ENCODE peak calls at places on chromosomes 12 and 14, in six cellular contexts. One of them, this sample, is unnamed.

GRCh38 chr14:51884086-51884927 is 23.9 kb downstream of the GNG2 start:
- DNase-seq in heart left ventricle: no peak
- DNase-seq in heart right ventricle: peak; percentile 22
- DNase-seq in hepatocyte: no peak
- DNase-seq in MM.1S: no peak
- DNase-seq in body of pancreas: no peak
- DNase-seq in this sample: no peak

GRCh38 chr12:12927211-12928079 is 24.5 kb downstream of the GPRC5D start:
- DNase-seq in heart left ventricle: peak; percentile 60
- DNase-seq in heart right ventricle: peak; percentile 53
- DNase-seq in hepatocyte: no peak
- DNase-seq in MM.1S: no peak
- DNase-seq in body of pancreas: peak; percentile 97
- DNase-seq in this sample: no peak

GRCh38 chr12:124392271-124392990 is 97.5 kb downstream of the RFLNA start:
- DNase-seq in heart left ventricle: no peak
- DNase-seq in heart right ventricle: no peak
- DNase-seq in hepatocyte: no peak
- DNase-seq in MM.1S: no peak
- DNase-seq in body of pancreas: no peak
- DNase-seq in this sample: peak; percentile 51

GRCh38 chr12:54159549-54159948 is 29.2 kb downstream of the SMUG1 start:
- DNase-seq in heart left ventricle: no peak
- DNase-seq in heart right ventricle: no peak
- DNase-seq in hepatocyte: no peak
- DNase-seq in MM.1S: no peak
- DNase-seq in body of pancreas: no peak
- DNase-seq in this sample: no peak

GRCh38 chr14:60807971-60808370 is 73.4 kb downstream of the MNAT1 start:
- DNase-seq in heart left ventricle: no peak
- DNase-seq in heart right ventricle: no peak
- DNase-seq in hepatocyte: no peak
- DNase-seq in MM.1S: no peak
- DNase-seq in body of pancreas: no peak
- DNase-seq in this sample: no peak

GRCh38 chr14:24150061-24150460 is 2.8 kb downstream of the RNF31 start:
- DNase-seq in heart left ventricle: no peak
- DNase-seq in heart right ventricle: no peak
- DNase-seq in hepatocyte: no peak
- DNase-seq in MM.1S: no peak
- DNase-seq in body of pancreas: no peak
- DNase-seq in this sample: no peak

GRCh38 chr12:65561798-65562382 is 262.4 kb upstream of the HMGA2 start:
- DNase-seq in heart left ventricle: no peak
- DNase-seq in heart right ventricle: no peak
- DNase-seq in hepatocyte: no peak
- DNase-seq in MM.1S: no peak
- DNase-seq in body of pancreas: no peak
- DNase-seq in this sample: no peak

GRCh38 chr12:93804392-93805179 is 127.4 kb downstream of the CRADD start:
- DNase-seq in heart left ventricle: no peak
- DNase-seq in heart right ventricle: no peak
- DNase-seq in hepatocyte: no peak
- DNase-seq in MM.1S: no peak
- DNase-seq in body of pancreas: no peak
- DNase-seq in this sample: no peak

GRCh38 chr14:48349689-48350088 is 674.3 kb upstream of the MDGA2 start:
- DNase-seq in heart left ventricle: no peak
- DNase-seq in heart right ventricle: no peak
- DNase-seq in hepatocyte: no peak
- DNase-seq in MM.1S: no peak
- DNase-seq in body of pancreas: no peak
- DNase-seq in this sample: no peak

GRCh38 chr12:27277846-27278260 is 33.8 kb downstream of the STK38L start:
- DNase-seq in heart left ventricle: peak; percentile 72
- DNase-seq in heart right ventricle: peak; percentile 82
- DNase-seq in hepatocyte: peak; percentile 64
- DNase-seq in MM.1S: peak; percentile 55
- DNase-seq in body of pancreas: peak; percentile 29
- DNase-seq in this sample: peak; percentile 39

GRCh38 chr12:52249041-52249461 is 16.0 kb downstream of the KRT7 start:
- DNase-seq in heart left ventricle: peak; percentile 60
- DNase-seq in heart right ventricle: peak; percentile 61
- DNase-seq in hepatocyte: no peak
- DNase-seq in MM.1S: no peak
- DNase-seq in body of pancreas: peak; percentile 97
- DNase-seq in this sample: peak; percentile 60

GRCh38 chr12:52331833-52332232 is 10.6 kb upstream of the KRT83 start:
- DNase-seq in heart left ventricle: no peak
- DNase-seq in heart right ventricle: no peak
- DNase-seq in hepatocyte: no peak
- DNase-seq in MM.1S: no peak
- DNase-seq in body of pancreas: no peak
- DNase-seq in this sample: peak; percentile 20

GRCh38 chr12:67766370-67766769 is 117.8 kb downstream of the DYRK2 start:
- DNase-seq in heart left ventricle: no peak
- DNase-seq in heart right ventricle: no peak
- DNase-seq in hepatocyte: no peak
- DNase-seq in MM.1S: no peak
- DNase-seq in body of pancreas: no peak
- DNase-seq in this sample: no peak

GRCh38 chr14:45249847-45250575 is 3.0 kb downstream of the MIS18BP1 start:
- DNase-seq in heart left ventricle: peak; percentile 21
- DNase-seq in heart right ventricle: no peak
- DNase-seq in hepatocyte: peak; percentile 45
- DNase-seq in MM.1S: peak; percentile 31
- DNase-seq in body of pancreas: no peak
- DNase-seq in this sample: no peak

GRCh38 chr12:52013626-52014310 is 7.0 kb downstream of the TAMALIN start:
- DNase-seq in heart left ventricle: no peak
- DNase-seq in heart right ventricle: no peak
- DNase-seq in hepatocyte: no peak
- DNase-seq in MM.1S: no peak
- DNase-seq in body of pancreas: no peak
- DNase-seq in this sample: no peak

GRCh38 chr12:75257510-75257909 is 47.9 kb upstream of the KCNC2 start:
- DNase-seq in heart left ventricle: no peak
- DNase-seq in heart right ventricle: no peak
- DNase-seq in hepatocyte: no peak
- DNase-seq in MM.1S: no peak
- DNase-seq in body of pancreas: no peak
- DNase-seq in this sample: no peak

GRCh38 chr14:25038044-25038668 is 11.8 kb downstream of the STXBP6 start:
- DNase-seq in heart left ventricle: no peak
- DNase-seq in heart right ventricle: no peak
- DNase-seq in hepatocyte: no peak
- DNase-seq in MM.1S: no peak
- DNase-seq in body of pancreas: no peak
- DNase-seq in this sample: no peak

GRCh38 chr12:1835178-1836131 is 15.1 kb downstream of the LRTM2 start:
- DNase-seq in heart left ventricle: no peak
- DNase-seq in heart right ventricle: no peak
- DNase-seq in hepatocyte: no peak
- DNase-seq in MM.1S: no peak
- DNase-seq in body of pancreas: no peak
- DNase-seq in this sample: no peak

GRCh38 chr12:1837541-1838206 is 17.3 kb downstream of the LRTM2 start:
- DNase-seq in heart left ventricle: no peak
- DNase-seq in heart right ventricle: no peak
- DNase-seq in hepatocyte: peak; percentile 46
- DNase-seq in MM.1S: no peak
- DNase-seq in body of pancreas: no peak
- DNase-seq in this sample: no peak

GRCh38 chr12:1836854-1837411 is 16.6 kb downstream of the LRTM2 start:
- DNase-seq in heart left ventricle: no peak
- DNase-seq in heart right ventricle: no peak
- DNase-seq in hepatocyte: no peak
- DNase-seq in MM.1S: no peak
- DNase-seq in body of pancreas: no peak
- DNase-seq in this sample: no peak

GRCh38 chr12:1834186-1834925 is 14.0 kb downstream of the LRTM2 start:
- DNase-seq in heart left ventricle: no peak
- DNase-seq in heart right ventricle: no peak
- DNase-seq in hepatocyte: no peak
- DNase-seq in MM.1S: no peak
- DNase-seq in body of pancreas: no peak
- DNase-seq in this sample: no peak

DNA sequence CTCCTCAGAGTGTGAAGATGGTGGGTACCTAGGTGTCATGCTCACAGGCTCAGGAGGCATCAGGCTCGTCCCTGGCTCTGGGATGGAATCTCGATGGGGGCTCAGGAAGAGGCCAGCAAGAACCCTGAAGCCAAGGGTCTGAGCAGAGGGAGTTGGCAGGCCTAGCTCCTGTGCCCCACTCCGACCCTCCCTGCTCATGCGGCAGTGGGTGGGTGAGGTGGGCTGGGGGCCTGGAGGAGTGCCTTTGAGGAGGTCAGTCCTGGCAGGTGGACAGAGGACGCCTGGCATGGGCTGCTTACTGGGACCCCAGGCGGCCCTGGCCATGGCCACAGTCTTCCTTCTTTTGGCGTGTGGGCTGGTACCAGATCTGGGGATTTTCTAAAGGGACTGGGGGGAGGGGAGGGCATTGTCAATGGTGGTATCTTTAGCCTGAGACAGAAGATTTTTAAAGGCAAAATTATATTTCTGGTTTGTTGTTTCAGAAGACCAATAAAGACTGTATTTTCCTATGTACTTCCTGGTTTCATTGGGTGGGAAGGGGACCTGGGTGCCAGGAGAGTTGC is 16.0 kb downstream of the LRTM2 start:
- DNase-seq in heart left ventricle: no peak
- DNase-seq in heart right ventricle: no peak
- DNase-seq in hepatocyte: no peak
- DNase-seq in MM.1S: no peak
- DNase-seq in body of pancreas: no peak
- DNase-seq in this sample: no peak
- H3K4me1 ChIP-seq in heart left ventricle: no peaks in the 10 kb centered on the region
- H3K4me1 ChIP-seq in heart right ventricle: no peaks in the 10 kb centered on the region
- H3K4me1 ChIP-seq in hepatocyte: no peaks in the 10 kb centered on the region
- H3K4me1 ChIP-seq in MM.1S: no peaks in the 10 kb centered on the region
- H3K4me1 ChIP-seq in body of pancreas: peaks cover 3% of the 10 kb centered on the region
- H3K4me1 ChIP-seq in this sample: no peaks in the 10 kb centered on the region

DNA sequence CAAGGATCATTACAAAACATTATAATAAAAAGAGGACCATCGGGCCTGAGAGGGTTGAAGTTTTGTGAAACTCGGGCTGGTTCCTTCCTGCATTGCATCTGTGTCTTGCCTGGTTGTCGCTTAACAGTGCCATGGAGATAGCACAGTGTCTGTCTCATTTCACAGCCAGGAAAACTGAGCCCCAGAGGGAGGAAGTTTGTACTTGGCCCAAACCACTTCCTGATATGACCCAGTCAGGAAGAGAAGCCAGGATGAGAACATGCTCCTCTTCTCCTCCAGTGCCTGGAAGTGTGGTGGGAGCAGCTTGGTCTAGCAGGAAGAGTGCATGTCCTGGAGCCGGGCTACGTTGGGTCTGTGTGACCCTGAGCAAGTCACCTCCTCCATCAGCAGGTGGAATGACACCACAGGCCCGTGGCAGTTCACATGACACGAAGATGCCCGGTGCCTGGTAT is 41.5 kb downstream of the EVL start:
- DNase-seq in heart left ventricle: peak; percentile 39
- DNase-seq in heart right ventricle: peak; percentile 42
- DNase-seq in hepatocyte: no peak
- DNase-seq in MM.1S: no peak
- DNase-seq in body of pancreas: no peak
- DNase-seq in this sample: peak; percentile 63
- H3K4me1 ChIP-seq in heart left ventricle: peaks cover 75% of the 10 kb centered on the region
- H3K4me1 ChIP-seq in heart right ventricle: peaks cover 74% of the 10 kb centered on the region
- H3K4me1 ChIP-seq in hepatocyte: peaks cover 19% of the 10 kb centered on the region
- H3K4me1 ChIP-seq in MM.1S: no peaks in the 10 kb centered on the region
- H3K4me1 ChIP-seq in body of pancreas: peaks cover 14% of the 10 kb centered on the region
- H3K4me1 ChIP-seq in this sample: peaks cover 45% of the 10 kb centered on the region

GRCh38 chr14:93982684-93983007 is 6.3 kb upstream of the ASB2 start:
- DNase-seq in heart left ventricle: no peak
- DNase-seq in heart right ventricle: no peak
- DNase-seq in hepatocyte: no peak
- DNase-seq in MM.1S: no peak
- DNase-seq in body of pancreas: no peak
- DNase-seq in this sample: no peak
- H3K4me1 ChIP-seq in heart left ventricle: peaks cover 9% of the 10 kb centered on the region
- H3K4me1 ChIP-seq in heart right ventricle: peaks cover 55% of the 10 kb centered on the region
- H3K4me1 ChIP-seq in hepatocyte: peaks cover 8% of the 10 kb centered on the region
- H3K4me1 ChIP-seq in MM.1S: peaks cover 29% of the 10 kb centered on the region
- H3K4me1 ChIP-seq in body of pancreas: no peaks in the 10 kb centered on the region
- H3K4me1 ChIP-seq in this sample: no peaks in the 10 kb centered on the region

DNA sequence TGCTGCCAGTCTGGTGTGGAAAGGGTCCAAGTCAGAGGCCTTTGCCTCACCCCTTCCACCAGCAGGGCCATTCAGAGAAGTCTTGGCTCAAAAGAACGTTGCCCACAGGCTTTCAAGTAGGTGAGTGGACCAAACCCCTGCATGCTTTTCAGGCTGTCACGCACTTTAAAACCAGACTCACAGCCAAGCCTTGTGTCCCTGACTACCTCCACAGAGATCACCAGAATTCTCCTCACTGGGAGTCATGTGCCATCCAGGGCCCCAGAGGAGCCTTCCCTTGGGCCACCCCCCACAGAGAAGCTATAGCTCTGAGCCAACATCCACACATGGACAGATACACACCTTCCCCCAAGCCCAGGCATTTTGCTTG is 283.1 kb downstream of the DPF3 start:
- DNase-seq in heart left ventricle: no peak
- DNase-seq in heart right ventricle: no peak
- DNase-seq in hepatocyte: no peak
- DNase-seq in MM.1S: no peak
- DNase-seq in body of pancreas: no peak
- DNase-seq in this sample: no peak
- H3K4me1 ChIP-seq in heart left ventricle: peaks cover 26% of the 10 kb centered on the region
- H3K4me1 ChIP-seq in heart right ventricle: peaks cover 42% of the 10 kb centered on the region
- H3K4me1 ChIP-seq in hepatocyte: peaks cover 14% of the 10 kb centered on the region
- H3K4me1 ChIP-seq in MM.1S: no peaks in the 10 kb centered on the region
- H3K4me1 ChIP-seq in body of pancreas: peaks cover 10% of the 10 kb centered on the region
- H3K4me1 ChIP-seq in this sample: peaks cover 9% of the 10 kb centered on the region

DNA sequence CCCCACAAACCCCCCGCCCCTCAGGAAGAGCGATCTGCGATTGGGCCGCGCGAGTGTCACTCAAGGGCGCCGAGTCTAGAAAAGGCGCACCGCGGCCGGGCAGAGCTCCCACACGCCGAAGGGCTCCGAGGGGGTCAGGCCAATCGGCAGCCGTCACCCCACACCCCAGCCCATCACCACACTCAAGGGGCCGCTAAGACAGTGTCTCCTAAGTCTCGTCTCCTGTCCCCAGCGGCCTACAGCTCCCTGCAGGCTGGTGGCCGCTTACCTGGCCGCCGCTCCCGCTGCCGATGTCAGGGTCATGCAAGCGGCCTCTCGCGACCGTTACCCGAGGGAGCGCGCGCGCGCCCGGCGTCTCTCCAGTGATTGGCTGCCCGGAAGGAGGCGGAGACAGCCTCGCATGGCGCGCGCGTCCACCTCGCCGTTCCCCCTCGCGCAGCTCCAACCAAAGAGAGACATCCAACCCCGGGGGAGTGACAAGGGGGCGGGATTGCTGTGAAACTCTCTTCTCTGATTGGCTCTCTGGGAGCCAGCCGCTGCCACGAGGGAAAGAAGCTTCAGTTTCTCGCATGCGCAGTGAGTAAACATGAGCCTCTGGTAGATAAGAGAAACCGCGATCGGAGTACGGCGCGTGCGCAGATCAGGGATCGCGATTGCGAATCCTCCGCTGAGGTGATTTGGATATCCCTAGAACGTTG is at the start of the genes MPHOSPH9 and MTRFR:
- DNase-seq in heart left ventricle: peak; percentile 99
- DNase-seq in heart right ventricle: peak; percentile 100
- DNase-seq in hepatocyte: peak; percentile 99
- DNase-seq in MM.1S: peak; percentile 96
- DNase-seq in body of pancreas: peak; percentile 100
- DNase-seq in this sample: peak; percentile 100
- H3K4me1 ChIP-seq in heart left ventricle: peaks cover 63% of the 10 kb centered on the region
- H3K4me1 ChIP-seq in heart right ventricle: peaks cover 46% of the 10 kb centered on the region
- H3K4me1 ChIP-seq in hepatocyte: peaks cover 12% of the 10 kb centered on the region
- H3K4me1 ChIP-seq in MM.1S: peaks cover 6% of the 10 kb centered on the region
- H3K4me1 ChIP-seq in body of pancreas: peaks cover 22% of the 10 kb centered on the region
- H3K4me1 ChIP-seq in this sample: peaks cover 39% of the 10 kb centered on the region